ENCODE peak calls at places on chromosomes 3 and 15, in nine cellular contexts. Q is cardiac muscle cell; B is CD8-positive, alpha-beta T cell; R is heart right ventricle; O is psoas muscle; U is prostate gland; K is SK-N-SH; X is PC-9; Z is A673. D is an unnamed sample.

GRCh38 chr3:18806633-18807032 is 341.7 kb upstream of the KCNH8 start:
- DNase-seq in Q (peak; percentile 21), B (no peak), R (no peak), O (no peak), U (no peak), K (no peak), X (no peak), Z (no peak), D (no peak)

GRCh38 chr15:95684693-95685115 is 645.8 kb upstream of the NR2F2 start:
- DNase-seq in Q (peak; percentile 87), B (no peak), R (no peak), O (no peak), U (no peak), K (no peak), X (peak; percentile 67), Z (no peak), D (no peak)

GRCh38 chr3:33919721-33920120 is 121.3 kb downstream of the PDCD6IP start:
- DNase-seq in Q (no peak), B (no peak), R (no peak), O (no peak), U (no peak), K (no peak), X (no peak), Z (peak; percentile 87), D (no peak)

GRCh38 chr15:38860253-38860652 is 295.6 kb upstream of the RASGRP1 start:
- DNase-seq in Q (peak; percentile 70), B (no peak), R (no peak), O (no peak), U (no peak), K (no peak), X (no peak), Z (no peak), D (no peak)

GRCh38 chr3:184656991-184657669 is 54.7 kb downstream of the MAGEF1 start:
- DNase-seq in Q (peak; percentile 67), B (no peak), R (no peak), O (no peak), U (no peak), K (no peak), X (no peak), Z (no peak), D (no peak)

GRCh38 chr3:31980530-31981205 is 394 bp downstream of the OSBPL10 start:
- DNase-seq in Q (peak; percentile 62), B (peak; percentile 27), R (peak; percentile 44), O (peak; percentile 47), U (peak; percentile 78), K (peak; percentile 83), X (peak; percentile 51), Z (peak; percentile 27), D (peak; percentile 75)

GRCh38 chr3:107430214-107431047 is 53.2 kb downstream of the CCDC54 start:
- DNase-seq in Q (peak; percentile 54), B (no peak), R (no peak), O (peak; percentile 19), U (no peak), K (peak; percentile 13), X (no peak), Z (peak; percentile 21), D (no peak)

GRCh38 chr3:144816366-144816765 is 844.7 kb downstream of the DIPK2A start:
- DNase-seq in Q (no peak), B (no peak), R (no peak), O (no peak), U (no peak), K (no peak), X (no peak), Z (no peak), D (no peak)

GRCh38 chr3:128805771-128806170 is 73.6 kb upstream of the ACAD9 start:
- DNase-seq in Q (no peak), B (no peak), R (no peak), O (no peak), U (no peak), K (no peak), X (peak; percentile 80), Z (no peak), D (no peak)

GRCh38 chr3:5071061-5071460 is 51.0 kb upstream of the ARL8B start:
- DNase-seq in Q (peak; percentile 87), B (no peak), R (no peak), O (no peak), U (no peak), K (no peak), X (no peak), Z (no peak), D (no peak)

GRCh38 chr3:129577356-129577755 is 29.1 kb downstream of the PLXND1 start:
- DNase-seq in Q (no peak), B (no peak), R (peak; percentile 75), O (peak; percentile 64), U (no peak), K (peak; percentile 77), X (no peak), Z (no peak), D (peak; percentile 41)

GRCh38 chr3:197327701-197328100 is 29.3 kb upstream of the DLG1 start:
- DNase-seq in Q (peak; percentile 16), B (no peak), R (no peak), O (no peak), U (no peak), K (no peak), X (no peak), Z (no peak), D (no peak)

GRCh38 chr3:164060923-164061322 is 1017.4 kb downstream of the SI start:
- DNase-seq in Q (no peak), B (no peak), R (no peak), O (no peak), U (no peak), K (no peak), X (no peak), Z (no peak), D (no peak)

GRCh38 chr15:62112616-62113593 is 46.1 kb downstream of the C2CD4A start:
- DNase-seq in Q (peak; percentile 70), B (no peak), R (no peak), O (no peak), U (peak; percentile 46), K (no peak), X (peak; percentile 84), Z (peak; percentile 21), D (no peak)

DNA sequence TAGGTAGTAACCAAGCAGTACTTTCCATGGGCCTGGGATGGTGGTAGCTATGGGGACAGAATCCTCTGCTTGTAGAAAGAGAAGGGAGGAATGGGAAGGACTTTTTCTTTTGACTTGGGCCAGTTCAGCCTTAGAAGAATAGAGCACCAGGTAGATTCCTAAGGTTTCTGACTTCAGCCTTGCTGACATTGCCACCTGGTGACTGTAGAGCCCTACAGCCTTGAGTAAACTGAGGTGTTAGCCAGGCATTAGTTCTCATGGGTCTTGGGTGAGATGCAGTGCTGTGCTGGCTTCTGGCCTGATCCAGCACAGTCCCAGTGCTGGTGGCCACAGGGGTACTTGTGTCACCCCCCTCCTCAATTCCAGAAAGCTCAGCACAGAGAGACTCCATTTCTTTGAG is 171.1 kb downstream of the ZBBX start:
- DNase-seq in Q (no peak), B (no peak), R (no peak), O (no peak), U (no peak), K (no peak), X (no peak), Z (no peak), D (no peak)
- TF ChIP-seq CTCF in Q (no peak), B (no peak), R (no peak), O (no peak), U (no peak), K (no peak), X (no peak), Z (no peak), D (no peak)

DNA sequence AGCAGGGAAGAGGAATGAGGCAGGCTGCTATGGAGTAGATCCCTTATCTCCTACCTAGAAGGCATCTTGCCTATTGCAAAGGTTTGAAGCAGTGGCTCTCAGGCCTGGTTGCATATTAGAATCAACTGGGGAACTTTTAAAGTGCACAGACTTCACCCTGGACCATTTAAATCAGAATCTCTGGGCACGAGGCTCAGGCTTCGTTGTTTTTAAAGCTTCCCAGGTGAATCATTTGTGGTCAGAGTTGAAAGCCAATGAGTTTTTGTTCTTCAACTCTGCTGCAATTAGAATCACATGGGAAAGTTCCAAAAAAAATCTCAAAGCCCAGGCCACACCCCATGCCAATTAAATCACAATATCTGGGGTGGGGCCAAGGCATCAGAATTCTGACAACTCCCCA is 773.1 kb downstream of the AGBL1 start:
- DNase-seq in Q (no peak), B (no peak), R (no peak), O (no peak), U (no peak), K (no peak), X (no peak), Z (no peak), D (no peak)
- H3K9me3 ChIP-seq in Q (no peaks in the 10 kb centered on the region), B (no peaks in the 10 kb centered on the region), R (no peaks in the 10 kb centered on the region), O (no peaks in the 10 kb centered on the region), U (no peaks in the 10 kb centered on the region), K (no peaks in the 10 kb centered on the region), X (no peaks in the 10 kb centered on the region), Z (peaks cover 7% of the 10 kb centered on the region), D (no peaks in the 10 kb centered on the region)

DNA sequence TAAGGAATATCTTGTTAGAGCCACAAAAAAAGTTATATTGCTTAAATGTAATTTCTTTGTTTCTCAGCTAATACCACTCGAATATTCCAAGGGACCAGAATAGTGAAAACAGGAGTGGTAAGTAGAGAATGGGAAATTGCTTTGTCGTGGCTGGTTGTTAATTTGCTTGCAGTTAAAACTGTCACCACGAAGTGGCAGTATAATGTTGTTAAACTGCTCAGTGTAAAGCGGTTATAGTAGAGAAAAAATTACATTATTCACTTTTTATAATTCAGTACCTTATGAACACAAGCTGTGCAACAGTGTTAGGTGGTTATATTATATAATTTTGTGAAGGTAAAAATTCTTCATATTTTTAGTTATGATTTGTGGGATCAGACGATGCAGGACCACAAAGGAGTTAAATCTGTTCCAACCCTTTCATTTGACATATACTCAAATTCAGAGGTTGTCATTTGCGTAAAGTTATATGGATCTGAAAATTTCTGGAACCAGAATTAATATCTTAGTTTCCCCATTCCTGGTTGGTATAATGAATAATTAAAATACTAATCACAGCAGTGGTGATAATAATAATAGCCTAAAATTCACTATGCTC is 171.8 kb downstream of the FEZF2 start:
- DNase-seq in Q (peak; percentile 54), B (no peak), R (no peak), O (no peak), U (no peak), K (peak; percentile 65), X (no peak), Z (peak; percentile 9), D (no peak)
- H3K4me3 ChIP-seq in Q (no peak overlapping the region), B (no peak overlapping the region), R (no peak overlapping the region), O (no peak overlapping the region), U (no peak overlapping the region), K (no peak overlapping the region), X (no peak overlapping the region), Z (no peak overlapping the region), D (no peak overlapping the region)

DNA sequence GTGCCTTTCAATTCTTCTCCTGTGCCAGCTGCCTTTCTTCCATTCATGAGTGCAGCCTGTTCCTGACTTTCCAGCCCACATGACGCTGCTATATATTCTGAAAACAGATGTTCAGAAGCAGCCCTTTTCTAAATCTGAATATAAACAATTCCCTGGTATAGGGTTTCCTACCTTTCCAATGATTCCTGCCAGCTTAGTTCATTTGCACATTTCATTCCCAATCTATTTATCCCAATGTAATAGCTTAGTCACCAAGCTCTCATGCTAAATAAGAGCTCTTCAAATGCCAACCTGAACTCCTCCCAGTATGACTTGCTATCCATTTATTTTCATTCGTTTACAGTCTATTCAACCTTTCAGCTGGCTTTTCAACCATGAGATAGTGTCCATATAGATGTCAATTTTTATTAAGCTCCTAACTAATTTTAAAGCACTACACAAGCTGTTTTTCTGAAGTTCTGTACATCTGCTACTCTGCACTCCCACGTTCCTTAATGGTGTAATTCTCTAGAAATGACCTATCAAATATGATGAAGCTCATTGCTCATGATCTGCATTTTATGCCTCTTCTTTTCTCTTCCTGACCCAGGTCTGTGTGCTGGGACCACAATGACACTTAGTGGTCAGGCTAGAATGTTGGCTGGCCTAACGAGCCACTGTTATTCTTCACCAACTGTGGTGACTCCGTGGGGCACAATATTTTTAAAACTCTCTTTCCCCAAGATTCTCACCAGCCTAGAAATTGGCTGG is 605.0 kb upstream of the TBL1XR1 start:
- DNase-seq in Q (no peak), B (no peak), R (no peak), O (no peak), U (no peak), K (no peak), X (no peak), Z (no peak), D (no peak)
- TF ChIP-seq CTCF in Q (no peak), B (no peak), R (peak; percentile 5), O (no peak), U (no peak), K (no peak), X (no peak), Z (no peak), D (no peak)